ENCODE peak calls at places on chromosomes 2 and 18, in four cellular contexts. V is K562, D is SK-N-SH, M is H1. K is an unnamed sample.

GRCh38 chr2:11872247-11872947 is 126.0 kb downstream of the LPIN1 start:
- DNase-seq in M (no peak), D (no peak), V (no peak), K (no peak)

GRCh38 chr2:170142502-170142901 is 35.4 kb upstream of the MYO3B start:
- DNase-seq in V (no peak), D (peak; percentile 34), M (no peak), K (no peak)

GRCh38 chr2:65064728-65065552 is 8.7 kb downstream of the CEP68 start:
- DNase-seq in D (no peak), M (no peak), V (peak; percentile 58), K (no peak)

GRCh38 chr2:237432484-237433092 is 18.6 kb upstream of the COL6A3 start:
- DNase-seq in D (peak; percentile 82), M (no peak), V (no peak), K (no peak)

GRCh38 chr2:46493241-46493970 is 14.0 kb downstream of the TMEM247 start:
- DNase-seq in M (no peak), V (no peak), D (no peak), K (no peak)

GRCh38 chr2:65580824-65581223 is 148.4 kb upstream of the SPRED2 start:
- DNase-seq in D (no peak), M (no peak), V (no peak), K (no peak)

GRCh38 chr2:235659767-235660322 is 166.0 kb downstream of the AGAP1 start:
- DNase-seq in V (no peak), M (no peak), D (no peak), K (no peak)

GRCh38 chr2:125264453-125264852 is 1239.4 kb downstream of the CNTNAP5 start:
- DNase-seq in V (no peak), D (no peak), M (no peak), K (no peak)

GRCh38 chr18:32552421-32553030 is 81.8 kb upstream of the GAREM1 start:
- DNase-seq in M (no peak), V (peak; percentile 65), D (peak; percentile 51), K (peak; percentile 67)

GRCh38 chr18:59035591-59035990 is 104.1 kb upstream of the SEC11C start:
- DNase-seq in V (no peak), M (no peak), D (no peak), K (no peak)

GRCh38 chr2:12498703-12499102 is 218.0 kb upstream of the TRIB2 start:
- DNase-seq in M (no peak), D (no peak), V (no peak), K (no peak)

GRCh38 chr2:64491426-64491825 is 32.7 kb upstream of the AFTPH start:
- DNase-seq in D (no peak), M (no peak), V (no peak), K (no peak)

GRCh38 chr2:197990356-197990755 is 186.0 kb downstream of the PLCL1 start:
- DNase-seq in V (no peak), D (no peak), M (no peak), K (no peak)

GRCh38 chr2:110876167-110876999 is 144.0 kb downstream of the ACOXL start:
- DNase-seq in M (no peak), D (no peak), V (peak; percentile 29), K (peak; percentile 56)

GRCh38 chr2:194260185-194260584 is 1396.8 kb upstream of the SLC39A10 start:
- DNase-seq in V (no peak), M (no peak), D (no peak), K (no peak)

GRCh38 chr2:8019934-8020333 is 661.9 kb upstream of the ID2 start:
- DNase-seq in V (no peak), D (no peak), M (no peak), K (no peak)

GRCh38 chr2:124563415-124563814 is 538.3 kb downstream of the CNTNAP5 start:
- DNase-seq in V (no peak), M (no peak), D (no peak), K (no peak)

GRCh38 chr2:170500770-170501169 is 214.4 kb upstream of the SP5 start:
- DNase-seq in V (no peak), D (no peak), M (no peak), K (no peak)

GRCh38 chr2:100731535-100731981 is 88.4 kb upstream of the NPAS2 start:
- DNase-seq in V (no peak), D (no peak), M (no peak), K (no peak)

GRCh38 chr2:231877533-231878456 is 48.4 kb downstream of the NPPC start:
- DNase-seq in M (no peak), D (no peak), V (no peak), K (no peak)
- TF ChIP-seq TEAD4 in M (peak; percentile 44), D (no peak), V (no peak), K (no peak)

DNA sequence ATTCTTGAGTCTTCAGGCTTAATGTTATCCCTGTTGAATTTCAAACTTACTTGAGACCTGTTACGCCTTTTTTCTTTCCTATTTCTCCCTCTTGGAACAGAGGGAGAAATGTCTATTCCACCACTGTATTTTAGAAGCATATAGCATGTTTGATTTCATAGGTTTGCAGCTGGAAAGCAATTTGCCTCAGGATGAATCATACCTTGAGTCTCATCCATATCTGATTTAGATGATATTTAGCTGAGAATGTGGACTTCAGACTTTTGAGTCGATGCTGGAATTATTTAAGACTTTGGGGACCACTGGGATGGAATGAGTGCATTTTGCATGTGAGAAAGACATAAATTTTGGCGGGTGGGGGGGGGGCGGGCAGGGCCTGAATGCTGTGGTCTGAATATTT is 282.8 kb upstream of the STON1 start:
- DNase-seq in D (no peak), V (no peak), M (no peak), K (no peak)
- TF ChIP-seq TEAD4 in D (no peak), V (no peak), M (no peak), K (no peak)

DNA sequence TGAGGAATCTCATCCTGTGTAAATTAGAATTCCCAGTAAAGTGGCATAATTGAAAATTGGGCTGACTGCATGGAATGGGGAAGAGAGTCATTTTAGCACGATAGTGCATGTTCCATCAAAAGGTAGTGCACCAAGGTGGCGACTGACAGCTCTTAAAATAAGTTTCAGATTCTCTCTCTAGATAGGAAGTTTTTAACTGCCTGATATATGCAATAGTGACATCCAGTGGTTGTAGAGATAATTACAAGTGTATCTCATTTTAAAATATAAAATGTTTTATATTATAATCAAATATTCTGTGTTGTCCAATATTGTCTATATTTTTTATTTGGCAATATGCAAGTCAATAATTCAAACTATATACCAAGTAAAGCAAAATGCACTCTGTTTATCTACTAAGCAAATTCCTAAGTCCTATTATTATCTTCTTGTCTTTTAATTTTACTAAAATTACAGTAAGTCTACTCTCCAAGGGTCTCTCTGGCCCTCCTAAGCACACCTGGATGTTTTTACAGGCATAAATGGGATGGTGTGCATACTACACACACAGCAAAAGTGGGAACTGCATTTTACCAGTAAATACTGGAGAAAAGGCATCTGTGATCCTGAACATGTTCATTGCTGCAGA is 397.7 kb upstream of the HNRNPA3 start:
- DNase-seq in D (peak; percentile 31), V (peak; percentile 48), M (no peak), K (no peak)
- TF ChIP-seq TEAD4 in D (no peak), V (no peak), M (no peak), K (no peak)

GRCh38 chr2:234330902-234331301 is 166.0 kb downstream of the ARL4C start:
- DNase-seq in D (no peak), V (no peak), M (no peak), K (no peak)

GRCh38 chr2:234331566-234331965 is 165.3 kb downstream of the ARL4C start:
- DNase-seq in M (no peak), V (no peak), D (no peak), K (no peak)

GRCh38 chr2:234331966-234332365 is 164.9 kb downstream of the ARL4C start:
- DNase-seq in D (no peak), V (no peak), M (no peak), K (no peak)

GRCh38 chr2:234328444-234328990 is 168.4 kb downstream of the ARL4C start:
- DNase-seq in D (no peak), M (no peak), V (no peak), K (no peak)

GRCh38 chr2:234329202-234329930 is 167.5 kb downstream of the ARL4C start:
- DNase-seq in D (no peak), M (no peak), V (no peak), K (no peak)
- TF ChIP-seq TEAD4 in D (no peak), M (no peak), V (no peak), K (no peak)

GRCh38 chr2:174717273-174717672 is 47.0 kb downstream of the CHRNA1 start:
- DNase-seq in V (no peak), D (no peak), M (no peak), K (no peak)
- TF ChIP-seq TEAD4 in V (no peak), D (no peak), M (no peak), K (no peak)